ENCODE peak calls at places on chromosomes 3 and 15, in four cellular contexts. Z is activated T-helper 1 cell treated with Interleukin-2 at 50 U/mL for 16 hours, T is keratinocyte, W is kidney tubule cell. G is an unnamed sample.

GRCh38 chr15:31458591-31458990 is 132.0 kb downstream of the KLF13 start:
- DNase-seq in Z (no peak), T (no peak), W (no peak), G (no peak)

GRCh38 chr3:53902711-53903110 is 11.1 kb upstream of the SELENOK start:
- DNase-seq in Z (no peak), T (no peak), W (no peak), G (no peak)

GRCh38 chr3:195257454-195258448 is 13.2 kb downstream of the XXYLT1 start:
- DNase-seq in Z (no peak), T (no peak), W (no peak), G (no peak)

GRCh38 chr15:83398591-83398990 is 48.5 kb upstream of the SH3GL3 start:
- DNase-seq in Z (no peak), T (no peak), W (no peak), G (no peak)

GRCh38 chr15:97235285-97235985 is 725.1 kb upstream of the ARRDC4 start:
- DNase-seq in Z (no peak), T (no peak), W (peak; percentile 68), G (no peak)

GRCh38 chr3:143751643-143752178 is 96.6 kb downstream of the SLC9A9 start:
- DNase-seq in Z (peak; percentile 7), T (no peak), W (no peak), G (no peak)

GRCh38 chr3:149247929-149248691 is 26.5 kb upstream of the CP start:
- DNase-seq in Z (no peak), T (no peak), W (peak; percentile 35), G (no peak)

GRCh38 chr15:40508216-40508615 is 37.4 kb downstream of the CHST14 start:
- DNase-seq in Z (no peak), T (no peak), W (no peak), G (no peak)

GRCh38 chr3:79515072-79515471 is 252.7 kb downstream of the ROBO1 start:
- DNase-seq in Z (no peak), T (no peak), W (no peak), G (no peak)

GRCh38 chr3:15292765-15293522 is 39.4 kb downstream of the SH3BP5 start:
- DNase-seq in Z (no peak), T (no peak), W (peak; percentile 70), G (no peak)

GRCh38 chr3:126113238-126113555 is 29.3 kb upstream of the SLC41A3 start:
- DNase-seq in Z (no peak), T (no peak), W (no peak), G (no peak)

GRCh38 chr3:76044601-76045600 is 259.6 kb upstream of the ZNF717 start:
- DNase-seq in Z (no peak), T (no peak), W (peak; percentile 49), G (no peak)

GRCh38 chr3:9100132-9100894 is 137.0 kb upstream of the RAD18 start:
- DNase-seq in Z (no peak), T (no peak), W (no peak), G (no peak)

GRCh38 chr3:158152186-158152585 is 42.3 kb downstream of the RSRC1 start:
- DNase-seq in Z (no peak), T (no peak), W (peak; percentile 61), G (no peak)

GRCh38 chr3:63328386-63328785 is 50.3 kb downstream of the SYNPR start:
- DNase-seq in Z (no peak), T (no peak), W (peak; percentile 83), G (no peak)

GRCh38 chr3:135851201-135852061 is 114.1 kb upstream of the PPP2R3A start:
- DNase-seq in Z (no peak), T (no peak), W (peak; percentile 50), G (no peak)

GRCh38 chr15:57481038-57481705 is 104.9 kb downstream of the CGNL1 start:
- DNase-seq in Z (no peak), T (no peak), W (no peak), G (no peak)

GRCh38 chr15:101675015-101675414 is 22.8 kb upstream of the TM2D3 start:
- DNase-seq in Z (no peak), T (no peak), W (peak; percentile 73), G (no peak)

GRCh38 chr3:88509582-88509981 is 359.8 kb downstream of the C3orf38 start:
- DNase-seq in Z (no peak), T (no peak), W (no peak), G (no peak)